ENCODE peak calls at places on chromosome 10, in four cellular contexts. O is ELR; D is neuronal stem cell; G is stimulated activated CD4-positive, alpha-beta T cell treated with anti-CD3 and anti-CD28 coated beads, Interleukin-1b, Interleukin-23, amount 100 ng/mL, for 24 hours. V is an unnamed sample.
A peak's percentile ranks its signal among the peaks of the same experiment; 100 is the strongest.

GRCh38 chr10:73819513-73820093 is 8.2 kb upstream of the NDST2 start:
- DNase-seq in O (peak; percentile 80), D (no peak), G (no peak), V (no peak)

GRCh38 chr10:63410633-63411032 is 55.1 kb downstream of the JMJD1C start:
- DNase-seq in O (no peak), D (no peak), G (no peak), V (no peak)

GRCh38 chr10:7824251-7824650 is 5.9 kb downstream of the TAF3 start:
- DNase-seq in O (no peak), D (no peak), G (no peak), V (no peak)

GRCh38 chr10:77165445-77166316 is 471.9 kb downstream of the KCNMA1 start:
- DNase-seq in O (peak; percentile 85), D (peak; percentile 73), G (no peak), V (peak; percentile 12)

GRCh38 chr10:50501478-50501877 is 122.3 kb downstream of the SGMS1 start:
- DNase-seq in O (peak; percentile 34), D (no peak), G (no peak), V (no peak)

GRCh38 chr10:83166344-83166743 is 973.0 kb upstream of the GHITM start:
- DNase-seq in O (peak; percentile 0), D (peak; percentile 47), G (no peak), V (no peak)

GRCh38 chr10:103497161-103497915 is 3.8 kb downstream of the NEURL1 start:
- DNase-seq in O (no peak), D (no peak), G (no peak), V (no peak)

GRCh38 chr10:74500806-74501205 is 325.6 kb upstream of the KAT6B start:
- DNase-seq in O (peak; percentile 63), D (no peak), G (no peak), V (no peak)

GRCh38 chr10:15150563-15150962 is 17.9 kb downstream of the NMT2 start:
- DNase-seq in O (no peak), D (no peak), G (no peak), V (no peak)

GRCh38 chr10:11018426-11018818 is 750 bp downstream of the CELF2 start:
- DNase-seq in O (no peak), D (no peak), G (no peak), V (no peak)

GRCh38 chr10:113992601-113993011 is 51.1 kb upstream of the ADRB1 start:
- DNase-seq in O (peak; percentile 42), D (no peak), G (no peak), V (no peak)

GRCh38 chr10:110625356-110625894 is 18.7 kb upstream of the RBM20 start:
- DNase-seq in O (no peak), D (no peak), G (no peak), V (no peak)

GRCh38 chr10:5873515-5873995 is 16.1 kb downstream of the ANKRD16 start:
- DNase-seq in O (peak; percentile 74), D (peak; percentile 63), G (peak; percentile 31), V (no peak)

GRCh38 chr10:102418612-102419560 is at the start of gene PSD:
- DNase-seq in O (no peak), D (no peak), G (no peak), V (no peak)

GRCh38 chr10:64369885-64370773 is 848.9 kb downstream of the REEP3 start:
- DNase-seq in O (no peak), D (no peak), G (no peak), V (no peak)

GRCh38 chr10:116960066-116960465 is 44.9 kb downstream of the SHTN1 start:
- DNase-seq in O (no peak), D (no peak), G (no peak), V (no peak)

GRCh38 chr10:103238506-103239252 is 7.0 kb upstream of the RPEL1 start:
- DNase-seq in O (peak; percentile 64), D (no peak), G (no peak), V (no peak)

GRCh38 chr10:127880557-127880956 is 12.2 kb downstream of the CLRN3 start:
- DNase-seq in O (no peak), D (no peak), G (no peak), V (no peak)

GRCh38 chr10:19767876-19768275 is 48.4 kb upstream of the PLXDC2 start:
- DNase-seq in O (no peak), D (no peak), G (no peak), V (no peak)

GRCh38 chr10:23399701-23400144 is 39.2 kb upstream of the OTUD1 start:
- DNase-seq in O (peak; percentile 57), D (no peak), G (no peak), V (no peak)

GRCh38 chr10:61251089-61251488 is 202.1 kb downstream of the TMEM26 start:
- DNase-seq in O (no peak), D (no peak), G (no peak), V (no peak)

GRCh38 chr10:26579256-26580063 is 118.0 kb upstream of the PDSS1 start:
- DNase-seq in O (no peak), D (no peak), G (no peak), V (no peak)

GRCh38 chr10:123552760-123553554 is 113.2 kb upstream of the GPR26 start:
- DNase-seq in O (no peak), D (no peak), G (no peak), V (peak; percentile 33)

GRCh38 chr10:86366033-86366901 is at the start of gene GRID1:
- DNase-seq in O (no peak), D (no peak), G (no peak), V (no peak)

V was measured in GM18507.